ENCODE peak calls at places on chromosomes 1 and 21, in four cellular contexts. E, T, Y and W are unnamed samples.
A peak's percentile ranks its signal among the peaks of the same experiment; 100 is the strongest.

GRCh38 chr1:36342426-36343185 is 19.2 kb upstream of the EVA1B start:
- DNase-seq in E (peak; percentile 62), Y (no peak), T (no peak), W (peak; percentile 52)

GRCh38 chr1:58841455-58841854 is 57.6 kb upstream of the JUN start:
- DNase-seq in Y (no peak), T (no peak), E (peak; percentile 68), W (peak; percentile 53)

GRCh38 chr1:48878191-48878940 is 101.7 kb upstream of the BEND5 start:
- DNase-seq in T (no peak), E (no peak), Y (no peak), W (no peak)

GRCh38 chr1:201893431-201893830 is 4.7 kb downstream of the SHISA4 start:
- DNase-seq in Y (no peak), E (no peak), T (no peak), W (no peak)

GRCh38 chr1:55045430-55045829 is 6.1 kb downstream of the PCSK9 start:
- DNase-seq in T (no peak), Y (no peak), E (no peak), W (no peak)

GRCh38 chr1:147822292-147822691 is 61.9 kb upstream of the GJA5 start:
- DNase-seq in Y (no peak), T (no peak), E (no peak), W (no peak)

GRCh38 chr1:241736387-241736786 is 84.3 kb downstream of the WDR64 start:
- DNase-seq in E (peak; percentile 29), Y (no peak), T (no peak), W (no peak)

GRCh38 chr1:47534417-47534816 is 96.6 kb downstream of the FOXD2 start:
- DNase-seq in T (no peak), Y (no peak), E (no peak), W (no peak)

GRCh38 chr21:46128983-46129571 is 26.3 kb downstream of the FTCD start:
- DNase-seq in T (no peak), Y (no peak), E (no peak), W (no peak)

GRCh38 chr1:204435246-204435885 is 23.7 kb upstream of the PPP1R15B start:
- DNase-seq in T (no peak), Y (peak; percentile 56), E (no peak), W (no peak)

GRCh38 chr1:34597877-34598514 is 156.9 kb upstream of the GJB5 start:
- DNase-seq in Y (peak; percentile 32), T (peak; percentile 41), E (peak; percentile 78), W (peak; percentile 75)
- TF ChIP-seq FOXK2 in Y (no peak), T (no peak), E (no peak), W (no peak)

GRCh38 chr1:15668089-15668754 is 15.9 kb upstream of the PLEKHM2 start:
- DNase-seq in Y (no peak), T (no peak), E (no peak), W (no peak)
- TF ChIP-seq BHLHE40 in Y (no peak), T (no peak), E (no peak), W (no peak)

GRCh38 chr21:39728341-39728740 is 16.6 kb upstream of the IGSF5 start:
- DNase-seq in T (no peak), E (no peak), Y (no peak), W (no peak)

GRCh38 chr21:39730418-39731107 is 14.4 kb upstream of the IGSF5 start:
- DNase-seq in T (no peak), Y (no peak), E (no peak), W (no peak)

GRCh38 chr21:39724944-39725343 is 20.0 kb upstream of the IGSF5 start:
- DNase-seq in T (no peak), E (no peak), Y (no peak), W (no peak)

GRCh38 chr21:39726133-39726532 is 18.9 kb upstream of the IGSF5 start:
- DNase-seq in E (no peak), Y (no peak), T (no peak), W (no peak)

GRCh38 chr21:39727401-39728120 is 17.4 kb upstream of the IGSF5 start:
- DNase-seq in T (no peak), E (no peak), Y (no peak), W (no peak)
- TF ChIP-seq FOXK2 in T (no peak), E (no peak), Y (no peak), W (no peak)

DNA sequence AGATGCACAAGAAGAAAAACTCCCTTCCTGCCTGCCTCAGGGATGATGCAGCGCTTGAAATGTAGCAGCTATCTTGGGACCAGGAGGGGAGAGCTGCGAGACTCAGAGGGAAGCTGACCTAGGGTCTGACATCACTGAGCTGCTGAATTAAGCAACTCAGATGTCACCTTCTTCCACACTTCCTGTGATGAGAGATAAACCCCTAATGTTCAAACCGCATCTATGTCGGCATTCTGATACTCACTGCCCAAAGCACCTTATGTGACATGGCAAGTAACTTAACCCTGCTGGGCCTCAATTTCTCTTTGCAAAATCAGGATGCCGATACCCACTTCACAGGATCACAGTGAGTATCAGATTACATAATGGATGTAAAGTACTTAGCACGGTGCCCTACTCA is 9.1 kb upstream of the AK2 start:
- DNase-seq in T (no peak), E (no peak), Y (no peak), W (no peak)
- TF ChIP-seq BHLHE40 in T (no peak), E (no peak), Y (no peak), W (no peak)

GRCh38 chr1:69290266-69290665 is 277.5 kb upstream of the LRRC7 start:
- DNase-seq in Y (no peak), E (no peak), T (no peak), W (no peak)
- TF ChIP-seq FOXK2 in Y (no peak), E (no peak), T (no peak), W (no peak)

GRCh38 chr1:207873055-207873890 is 37.7 kb downstream of the CD34 start:
- DNase-seq in E (no peak), T (no peak), Y (no peak), W (no peak)
- TF ChIP-seq BHLHE40 in E (no peak), T (no peak), Y (no peak), W (no peak)